ENCODE peak calls at places on chromosomes 4 and X, in six cellular contexts. J, H, E, R, S and U are unnamed samples.

GRCh38 chr4:111923786-111924185 is 221.5 kb upstream of the FAM241A start:
- DNase-seq in J (no peak), H (no peak), E (peak; percentile 96), R (no peak), S (no peak), U (no peak)

GRCh38 chrX:96655947-96656623 is 28.6 kb upstream of the DIAPH2 start:
- DNase-seq in J (no peak), H (no peak), E (no peak), R (no peak), S (no peak), U (no peak)

GRCh38 chr4:1799364-1799996 is 6.4 kb downstream of the FGFR3 start:
- DNase-seq in J (no peak), H (no peak), E (no peak), R (no peak), S (no peak), U (no peak)

GRCh38 chrX:153245288-153245731 is 66.2 kb downstream of the MAGEA1 start:
- DNase-seq in J (no peak), H (no peak), E (no peak), R (no peak), S (no peak), U (peak; percentile 74)

GRCh38 chrX:86830685-86831084 is 682.4 kb downstream of the DACH2 start:
- DNase-seq in J (no peak), H (no peak), E (no peak), R (no peak), S (no peak), U (no peak)

GRCh38 chr4:4791299-4791798 is 68.1 kb upstream of the MSX1 start:
- DNase-seq in J (no peak), H (no peak), E (peak; percentile 75), R (peak; percentile 30), S (no peak), U (peak; percentile 64)

GRCh38 chr4:5370286-5370685 is 319.0 kb downstream of the STK32B start:
- DNase-seq in J (no peak), H (peak; percentile 90), E (peak; percentile 80), R (no peak), S (no peak), U (no peak)

GRCh38 chr4:91111556-91111955 is 984.4 kb downstream of the CCSER1 start:
- DNase-seq in J (no peak), H (no peak), E (no peak), R (no peak), S (no peak), U (no peak)

GRCh38 chr4:24105183-24106039 is 215.6 kb upstream of the PPARGC1A start:
- DNase-seq in J (no peak), H (peak; percentile 46), E (peak; percentile 96), R (no peak), S (no peak), U (no peak)

GRCh38 chrX:19683358-19683757 is 168.1 kb upstream of the MAP3K15 start:
- DNase-seq in J (no peak), H (no peak), E (no peak), R (no peak), S (no peak), U (no peak)
- H3K9ac ChIP-seq in J (no peak overlapping the region), H (peak overlapping the region; percentile 33), E (peak overlapping the region; percentile 90), R (peak overlapping the region; percentile 66), S (no peak overlapping the region), U (no peak overlapping the region)

GRCh38 chrX:18194688-18195087 is 26.0 kb downstream of the BEND2 start:
- DNase-seq in J (no peak), H (no peak), E (no peak), R (no peak), S (no peak), U (no peak)
- TF ChIP-seq EZH2phosphoT487 in J (no peak), H (no peak), E (no peak), R (no peak), S (no peak), U (no peak)

GRCh38 chrX:19670321-19670750 is 155.0 kb upstream of the MAP3K15 start:
- DNase-seq in J (no peak), H (peak; percentile 24), E (peak; percentile 66), R (no peak), S (no peak), U (no peak)

GRCh38 chrX:19673334-19674040 is 158.2 kb upstream of the MAP3K15 start:
- DNase-seq in J (no peak), H (peak; percentile 95), E (peak; percentile 94), R (no peak), S (peak; percentile 82), U (no peak)

GRCh38 chrX:19674041-19674769 is 158.9 kb upstream of the MAP3K15 start:
- DNase-seq in J (no peak), H (peak; percentile 72), E (no peak), R (no peak), S (no peak), U (no peak)

GRCh38 chrX:19672211-19672814 is 157.0 kb upstream of the MAP3K15 start:
- DNase-seq in J (no peak), H (no peak), E (no peak), R (no peak), S (no peak), U (no peak)

DNA sequence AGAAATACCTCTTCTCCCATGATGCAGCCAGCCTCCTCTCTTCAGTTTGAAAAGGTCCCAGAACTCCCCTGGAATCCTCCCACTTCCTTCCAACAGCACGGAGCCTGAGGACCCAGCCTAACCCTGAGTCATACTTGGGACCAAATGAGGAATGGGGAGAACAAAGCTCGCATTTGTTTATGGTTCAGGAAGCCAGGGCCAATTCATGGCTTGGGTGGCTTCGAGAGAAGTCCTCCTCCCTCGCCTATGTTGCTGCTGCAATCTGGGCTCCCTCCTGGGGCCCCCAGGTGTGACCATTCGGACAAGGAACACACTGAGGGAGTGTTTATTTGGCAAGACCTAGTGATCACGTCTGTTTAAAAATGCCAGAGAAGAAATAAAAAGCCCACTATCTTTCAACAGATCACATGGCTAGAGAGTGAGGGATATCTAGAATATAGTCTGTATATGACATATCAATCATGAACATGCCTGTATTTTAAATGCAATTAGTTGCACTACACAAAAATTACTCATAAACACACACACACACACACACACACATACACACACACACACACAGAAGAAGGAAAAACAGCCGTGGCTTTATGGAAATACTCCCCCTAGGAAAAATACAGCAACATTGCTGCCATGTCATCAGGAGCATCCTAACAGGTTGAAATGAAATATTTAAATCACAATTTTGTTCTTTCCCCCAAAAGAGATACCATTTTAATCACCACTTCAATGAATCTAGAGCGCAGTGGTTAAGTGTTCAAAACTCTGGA is 155.7 kb upstream of the MAP3K15 start:
- DNase-seq in J (no peak), H (peak; percentile 84), E (peak; percentile 85), R (peak; percentile 4), S (peak; percentile 79), U (peak; percentile 14)
- H3K27ac ChIP-seq in J (no peak overlapping the region), H (peak overlapping the region; percentile 94), E (peak overlapping the region; percentile 98), R (peak overlapping the region; percentile 96), S (peak overlapping the region; percentile 93), U (no peak overlapping the region)

GRCh38 chr4:7485096-7485495 is 50.4 kb upstream of the PSAPL1 start:
- DNase-seq in J (no peak), H (no peak), E (no peak), R (no peak), S (no peak), U (no peak)
- H3K9ac ChIP-seq in J (no peak overlapping the region), H (no peak overlapping the region), E (no peak overlapping the region), R (no peak overlapping the region), S (no peak overlapping the region), U (no peak overlapping the region)

GRCh38 chr4:97309111-97309510 is 834.2 kb downstream of the STPG2 start:
- DNase-seq in J (no peak), H (no peak), E (no peak), R (no peak), S (no peak), U (no peak)
- TF ChIP-seq EZH2phosphoT487 in J (no peak), H (no peak), E (no peak), R (no peak), S (no peak), U (no peak)

GRCh38 chr4:52265781-52266525 is 214.8 kb downstream of the SPATA18 start:
- DNase-seq in J (no peak), H (peak; percentile 38), E (no peak), R (no peak), S (no peak), U (no peak)
- H3K27ac ChIP-seq in J (no peak overlapping the region), H (no peak overlapping the region), E (no peak overlapping the region), R (no peak overlapping the region), S (no peak overlapping the region), U (no peak overlapping the region)

GRCh38 chr4:157983300-157983699 is 189.5 kb downstream of the GASK1B start:
- DNase-seq in J (no peak), H (no peak), E (peak; percentile 6), R (no peak), S (no peak), U (no peak)
- H3K9ac ChIP-seq in J (no peak overlapping the region), H (no peak overlapping the region), E (no peak overlapping the region), R (no peak overlapping the region), S (no peak overlapping the region), U (no peak overlapping the region)